ENCODE peak calls at places on chromosomes 6 and 20, in six cellular contexts. X is A549, L is GM23338, O is SK-N-SH, H is HCT116, G is HL-60. I is an unnamed sample.

GRCh38 chr20:45061244-45061643 is 39.7 kb downstream of the KCNS1 start:
- DNase-seq in X (peak; percentile 71), L (no peak), O (no peak), H (peak; percentile 26), G (no peak), I (peak; percentile 72)

GRCh38 chr6:107560657-107561056 is 70.7 kb downstream of the SOBP start:
- DNase-seq in X (no peak), L (peak; percentile 48), O (no peak), H (no peak), G (no peak), I (no peak)

GRCh38 chr6:91087864-91088263 is 501.0 kb upstream of the MAP3K7 start:
- DNase-seq in X (no peak), L (peak; percentile 80), O (no peak), H (no peak), G (no peak), I (no peak)

GRCh38 chr6:1552296-1552761 is 57.4 kb upstream of the FOXC1 start:
- DNase-seq in X (peak; percentile 46), L (peak; percentile 71), O (no peak), H (peak; percentile 33), G (no peak), I (no peak)

GRCh38 chr6:137764464-137764863 is 102.6 kb upstream of the TNFAIP3 start:
- DNase-seq in X (no peak), L (no peak), O (no peak), H (no peak), G (no peak), I (no peak)

GRCh38 chr6:47075741-47076421 is 33.7 kb upstream of the ADGRF1 start:
- DNase-seq in X (no peak), L (no peak), O (no peak), H (no peak), G (no peak), I (no peak)

GRCh38 chr20:36579996-36580545 is 6.7 kb downstream of the TGIF2 start:
- DNase-seq in X (no peak), L (no peak), O (no peak), H (no peak), G (no peak), I (no peak)

GRCh38 chr20:56373942-56374341 is 15.2 kb downstream of the FAM210B start:
- DNase-seq in X (no peak), L (no peak), O (no peak), H (no peak), G (peak; percentile 100), I (no peak)

GRCh38 chr6:121823437-121823851 is 388.0 kb downstream of the GJA1 start:
- DNase-seq in X (no peak), L (peak; percentile 84), O (no peak), H (no peak), G (no peak), I (no peak)

GRCh38 chr20:57501461-57502330 is 23.2 kb downstream of the CTCFL start:
- DNase-seq in X (no peak), L (no peak), O (no peak), H (no peak), G (no peak), I (no peak)

GRCh38 chr6:63565727-63566625 is 6.3 kb upstream of the LOC128125822 start:
- DNase-seq in X (no peak), L (peak; percentile 15), O (no peak), H (no peak), G (no peak), I (no peak)

GRCh38 chr6:131654326-131654725 is 17.2 kb downstream of the ENPP3 start:
- DNase-seq in X (no peak), L (no peak), O (no peak), H (no peak), G (no peak), I (no peak)

GRCh38 chr20:36468149-36469000 is 72.9 kb upstream of the MYL9 start:
- DNase-seq in X (no peak), L (no peak), O (peak; percentile 64), H (no peak), G (no peak), I (no peak)

GRCh38 chr6:85810558-85810957 is 167.9 kb upstream of the SYNCRIP start:
- DNase-seq in X (no peak), L (no peak), O (no peak), H (no peak), G (no peak), I (no peak)

GRCh38 chr6:119446623-119447008 is 97.1 kb upstream of the MAN1A1 start:
- DNase-seq in X (no peak), L (no peak), O (no peak), H (no peak), G (no peak), I (no peak)

GRCh38 chr6:157187182-157188093 is 135.9 kb downstream of the TMEM242 start:
- DNase-seq in X (no peak), L (no peak), O (no peak), H (no peak), G (no peak), I (no peak)

GRCh38 chr20:40683221-40683893 is 5.7 kb downstream of the MAFB start:
- DNase-seq in X (no peak), L (peak; percentile 65), O (no peak), H (no peak), G (no peak), I (no peak)

GRCh38 chr6:155314092-155314772 is at the start of gene TFB1M:
- DNase-seq in X (peak; percentile 62), L (peak; percentile 99), O (peak; percentile 92), H (peak; percentile 98), G (peak; percentile 95), I (peak; percentile 96)

GRCh38 chr20:25606094-25606640 is 17.6 kb downstream of the NANP start:
- DNase-seq in X (no peak), L (no peak), O (no peak), H (no peak), G (no peak), I (no peak)

GRCh38 chr6:81896561-81896960 is 144.1 kb upstream of the TENT5A start:
- DNase-seq in X (no peak), L (no peak), O (no peak), H (no peak), G (no peak), I (no peak)

GRCh38 chr6:113999284-113999683 is 28.3 kb upstream of the HDAC2 start:
- DNase-seq in X (no peak), L (no peak), O (no peak), H (no peak), G (no peak), I (no peak)

GRCh38 chr6:92708270-92708669 is 711.1 kb downstream of the EPHA7 start:
- DNase-seq in X (no peak), L (no peak), O (no peak), H (no peak), G (no peak), I (no peak)

GRCh38 chr20:31670371-31671228 is 32.9 kb downstream of the COX4I2 start:
- DNase-seq in X (no peak), L (no peak), O (no peak), H (no peak), G (no peak), I (no peak)

DNA sequence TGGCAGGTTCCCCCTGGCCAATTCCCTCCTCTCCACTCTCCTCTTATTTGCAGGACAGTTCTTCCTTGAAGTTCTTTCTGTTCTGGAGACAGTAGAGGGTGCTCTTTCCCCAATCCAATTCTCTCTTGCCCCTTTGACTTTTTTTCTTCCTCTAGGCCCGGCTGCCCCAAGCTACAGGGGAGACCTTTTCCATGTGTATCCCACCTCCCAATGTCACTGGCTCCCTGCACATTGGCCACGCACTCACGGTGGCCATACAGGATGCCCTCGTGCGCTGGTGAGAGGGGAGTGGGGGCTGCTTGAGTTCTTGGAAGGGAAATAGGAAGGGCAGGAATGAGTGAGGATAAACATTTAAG is 1.5 kb downstream of the VARS2 start:
- DNase-seq in X (peak; percentile 79), L (peak; percentile 87), O (peak; percentile 74), H (peak; percentile 55), G (peak; percentile 36), I (no peak)
- TF ChIP-seq REST in X (no peak), L (no peak), O (no peak), H (no peak), G (no peak), I (no peak)

DNA sequence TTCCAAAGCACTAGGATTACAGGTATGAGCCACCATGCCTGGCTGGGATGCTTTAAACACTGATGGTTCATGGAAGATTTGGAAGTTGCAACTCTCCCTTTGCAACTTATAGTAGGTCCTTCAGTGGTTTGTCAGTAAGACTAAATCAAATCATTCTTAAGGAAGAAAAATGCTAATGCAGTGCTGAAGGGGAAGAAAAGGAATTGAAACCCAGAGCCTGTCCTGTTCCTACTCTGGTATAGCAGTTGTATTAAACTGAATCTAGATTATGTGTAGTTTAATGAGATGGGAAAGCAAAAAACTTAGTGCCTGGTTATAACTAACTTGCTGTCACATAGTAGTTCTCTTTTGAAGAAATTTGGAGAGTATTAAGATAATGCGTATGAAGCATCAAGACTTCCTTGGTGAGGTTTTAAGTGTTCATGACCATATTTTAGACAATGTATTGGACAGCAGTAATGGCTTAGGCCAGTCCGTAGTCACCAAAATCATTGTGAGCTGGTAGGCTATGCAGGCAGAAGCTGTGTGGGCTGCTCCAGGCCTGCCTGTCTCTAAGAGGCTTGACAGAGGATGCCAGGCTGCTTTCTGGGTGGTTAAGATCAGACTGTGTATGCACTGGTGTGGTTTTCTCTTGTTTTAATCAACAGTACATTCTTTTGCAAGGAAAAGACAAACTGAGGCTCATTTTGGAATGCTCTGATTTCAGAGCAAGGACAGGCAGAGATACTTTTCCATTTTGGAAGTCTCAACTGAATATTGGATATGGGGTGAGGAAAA is 14.0 kb downstream of the PAQR8 start:
- DNase-seq in X (no peak), L (no peak), O (no peak), H (no peak), G (no peak), I (no peak)
- TF ChIP-seq REST in X (no peak), L (no peak), O (no peak), H (no peak), G (no peak), I (no peak)

DNA sequence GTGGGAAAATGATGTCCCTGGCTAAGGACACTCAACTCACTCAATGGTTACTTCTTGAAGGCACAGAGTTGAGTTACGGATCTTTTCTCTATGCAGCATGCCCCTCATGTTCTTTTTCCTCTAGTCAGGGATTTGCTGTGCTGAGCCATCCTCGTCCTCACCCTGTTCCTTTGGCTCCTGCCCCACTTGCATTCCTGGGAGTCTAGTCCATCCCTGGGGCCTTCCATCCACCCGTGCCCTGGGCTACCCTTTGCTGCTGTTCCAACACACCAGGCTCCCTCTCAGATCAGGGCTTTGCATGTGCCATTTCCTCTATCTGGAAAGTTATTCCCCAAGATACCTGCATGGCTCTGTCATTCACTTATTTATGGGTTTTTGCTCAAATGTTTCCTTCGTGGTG is 13.3 kb upstream of the KCNG1 start:
- DNase-seq in X (no peak), L (no peak), O (no peak), H (no peak), G (no peak), I (no peak)
- TF ChIP-seq REST in X (no peak), L (no peak), O (no peak), H (no peak), G (no peak), I (no peak)

GRCh38 chr20:22949710-22950109 is 85.4 kb upstream of the SSTR4 start:
- DNase-seq in X (no peak), L (no peak), O (no peak), H (no peak), G (no peak), I (no peak)
- TF ChIP-seq REST in X (no peak), L (no peak), O (no peak), H (no peak), G (no peak), I (no peak)

I was measured in Panc1.